ENCODE peak calls at places on chromosomes 13 and 19, in four cellular contexts. X is choroid plexus epithelial cell, Q is IMR-90, J is astrocyte of the spinal cord. N is an unnamed sample.

GRCh38 chr19:29277107-29277506 is 64.2 kb upstream of the UQCRFS1 start:
- DNase-seq in Q (no peak), X (no peak), J (no peak), N (peak; percentile 19)

GRCh38 chr13:105410602-105411001 is 1124.9 kb downstream of the EFNB2 start:
- DNase-seq in J (no peak), X (peak; percentile 67), Q (peak; percentile 12), N (peak; percentile 73)

GRCh38 chr13:95588721-95589120 is 36.2 kb downstream of the CLDN10 start:
- DNase-seq in Q (peak; percentile 60), X (peak; percentile 30), J (peak; percentile 34), N (no peak)

GRCh38 chr19:7963566-7963965 is 20.1 kb upstream of the TIMM44 start:
- DNase-seq in Q (no peak), X (no peak), J (no peak), N (no peak)

GRCh38 chr19:54179921-54180452 is 7.0 kb upstream of the TMC4 start:
- DNase-seq in X (peak; percentile 88), J (peak; percentile 84), Q (peak; percentile 60), N (peak; percentile 74)

GRCh38 chr19:33871605-33872004 is 74.9 kb downstream of the KCTD15 start:
- DNase-seq in J (no peak), X (no peak), Q (no peak), N (no peak)

GRCh38 chr13:26465954-26466353 is 91.5 kb upstream of the WASF3 start:
- DNase-seq in X (no peak), Q (no peak), J (no peak), N (no peak)

GRCh38 chr13:47241446-47241845 is 344.6 kb upstream of the HTR2A start:
- DNase-seq in Q (no peak), J (no peak), X (no peak), N (no peak)

GRCh38 chr19:15248648-15249559 is 16.7 kb upstream of the EPHX3 start:
- DNase-seq in Q (peak; percentile 91), X (peak; percentile 92), J (peak; percentile 94), N (peak; percentile 77)

GRCh38 chr13:114166381-114167131 is 12.5 kb upstream of the CFAP97D2 start:
- DNase-seq in X (no peak), J (no peak), Q (no peak), N (peak; percentile 47)

GRCh38 chr19:8610041-8610927 is at the start of gene ADAMTS10:
- DNase-seq in J (peak; percentile 59), X (peak; percentile 52), Q (peak; percentile 43), N (no peak)

GRCh38 chr13:75760182-75760981 is 124.3 kb downstream of the LMO7 start:
- DNase-seq in X (peak; percentile 45), Q (peak; percentile 33), J (no peak), N (peak; percentile 83)

GRCh38 chr19:6213266-6213595 is 66.5 kb downstream of the MLLT1 start:
- DNase-seq in X (no peak), J (no peak), Q (no peak), N (no peak)

GRCh38 chr13:51286135-51287002 is 53.1 kb upstream of the SERPINE3 start:
- DNase-seq in J (peak; percentile 67), Q (peak; percentile 43), X (peak; percentile 79), N (peak; percentile 86)

GRCh38 chr13:80313668-80314278 is 27.2 kb downstream of the SPRY2 start:
- DNase-seq in X (no peak), J (no peak), Q (peak; percentile 12), N (no peak)

GRCh38 chr19:11304936-11305335 is 9.0 kb downstream of the TSPAN16 start:
- DNase-seq in J (no peak), X (no peak), Q (no peak), N (no peak)

GRCh38 chr19:10339380-10339960 is at the start of gene ICAM3:
- DNase-seq in Q (no peak), X (no peak), J (no peak), N (peak; percentile 36)

GRCh38 chr13:24341439-24341838 is 32.1 kb downstream of the C1QTNF9 start:
- DNase-seq in Q (peak; percentile 46), X (no peak), J (peak; percentile 2), N (no peak)

GRCh38 chr13:100130092-100130491 is 41.2 kb downstream of the PCCA start:
- DNase-seq in X (no peak), Q (no peak), J (peak; percentile 17), N (no peak)

GRCh38 chr13:34376483-34376882 is 558.5 kb downstream of the RFC3 start:
- DNase-seq in Q (no peak), J (no peak), X (no peak), N (no peak)

GRCh38 chr19:32373614-32374295 is 28.3 kb downstream of the ZNF507 start:
- DNase-seq in X (peak; percentile 99), J (peak; percentile 98), Q (peak; percentile 100), N (no peak)

GRCh38 chr19:12840091-12841079 is 2.1 kb downstream of the MAST1 start:
- DNase-seq in J (peak; percentile 39), Q (peak; percentile 63), X (peak; percentile 69), N (peak; percentile 87)

GRCh38 chr19:58364127-58364526 is 1.6 kb upstream of the ZNF497 start:
- DNase-seq in Q (no peak), J (no peak), X (no peak), N (no peak)

GRCh38 chr19:23762884-23763711 is 4.4 kb upstream of the ZNF681 start:
- DNase-seq in X (peak; percentile 71), Q (peak; percentile 13), J (peak; percentile 57), N (peak; percentile 93)

GRCh38 chr13:52599037-52599852 is 43.0 kb upstream of the HNRNPA1L2 start:
- DNase-seq in J (peak; percentile 82), Q (peak; percentile 71), X (peak; percentile 67), N (no peak)

GRCh38 chr19:1106841-1107654 is 3.3 kb downstream of the GPX4 start:
- DNase-seq in J (no peak), Q (peak; percentile 49), X (peak; percentile 84), N (no peak)

GRCh38 chr19:43809762-43810696 is 7.8 kb upstream of the LYPD5 start:
- DNase-seq in Q (peak; percentile 74), J (peak; percentile 67), X (peak; percentile 85), N (peak; percentile 16)

GRCh38 chr19:5141278-5141925 is 172.5 kb downstream of the KDM4B start:
- DNase-seq in Q (peak; percentile 45), J (peak; percentile 18), X (peak; percentile 35), N (peak; percentile 43)

GRCh38 chr19:1590641-1591397 is 1.8 kb downstream of the MBD3 start:
- DNase-seq in X (peak; percentile 40), J (peak; percentile 12), Q (no peak), N (no peak)

DNA sequence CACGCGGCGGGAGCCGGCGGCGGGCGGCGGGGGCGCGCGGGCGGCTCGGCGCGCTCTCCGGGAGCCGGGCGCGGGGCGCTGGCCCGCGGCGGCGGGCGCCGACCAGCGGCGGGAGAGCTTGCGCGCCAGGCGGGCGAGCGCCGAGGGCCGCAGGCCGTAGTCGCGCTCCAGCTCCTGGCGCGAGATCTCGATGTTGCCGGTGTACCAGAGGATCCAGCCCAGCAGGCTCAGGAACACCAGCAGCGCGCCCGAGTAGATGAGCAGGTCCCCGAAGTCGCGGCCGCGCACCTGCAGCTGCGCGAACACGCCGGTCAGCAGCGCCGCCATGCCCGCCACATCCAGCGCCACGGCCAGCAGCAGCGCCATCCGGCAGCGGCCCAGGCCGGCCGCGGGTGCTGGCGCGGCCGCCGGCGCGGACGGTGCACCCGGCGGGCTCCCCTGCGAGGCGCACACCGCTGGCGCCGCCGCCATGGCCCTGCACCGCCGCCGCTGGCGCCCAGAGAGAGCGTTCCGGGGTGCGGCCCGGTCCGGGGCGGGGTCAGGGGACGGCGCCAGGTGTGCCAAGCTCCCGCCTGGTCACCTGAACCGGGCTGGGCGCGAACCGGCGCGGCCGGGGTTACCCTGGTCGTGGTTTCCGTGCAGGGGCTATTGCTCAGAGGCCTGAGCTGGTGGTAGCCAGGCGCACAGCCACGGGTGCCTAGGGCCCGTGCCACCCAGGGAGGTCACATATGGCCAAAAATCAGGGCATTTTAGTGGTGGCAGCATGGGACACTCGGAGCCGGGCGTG is at the start of gene TMEM238:
- DNase-seq in X (peak; percentile 80), Q (peak; percentile 70), J (peak; percentile 68), N (peak; percentile 90)
- TF ChIP-seq CTCF in X (no peak), Q (peak; percentile 54), J (no peak), N (no peak)

GRCh38 chr13:28817204-28817603 is 2.9 kb upstream of the MTUS2 start:
- DNase-seq in X (no peak), J (no peak), Q (no peak), N (no peak)

GRCh38 chr13:28822161-28822560 is 2.0 kb downstream of the MTUS2 start:
- DNase-seq in J (no peak), Q (no peak), X (no peak), N (no peak)

GRCh38 chr13:28820099-28821051 is at the start of gene MTUS2:
- DNase-seq in Q (no peak), J (no peak), X (peak; percentile 8), N (no peak)

GRCh38 chr13:28819046-28819747 is 942 bp upstream of the MTUS2 start:
- DNase-seq in X (peak; percentile 37), Q (peak; percentile 12), J (peak; percentile 12), N (no peak)

DNA sequence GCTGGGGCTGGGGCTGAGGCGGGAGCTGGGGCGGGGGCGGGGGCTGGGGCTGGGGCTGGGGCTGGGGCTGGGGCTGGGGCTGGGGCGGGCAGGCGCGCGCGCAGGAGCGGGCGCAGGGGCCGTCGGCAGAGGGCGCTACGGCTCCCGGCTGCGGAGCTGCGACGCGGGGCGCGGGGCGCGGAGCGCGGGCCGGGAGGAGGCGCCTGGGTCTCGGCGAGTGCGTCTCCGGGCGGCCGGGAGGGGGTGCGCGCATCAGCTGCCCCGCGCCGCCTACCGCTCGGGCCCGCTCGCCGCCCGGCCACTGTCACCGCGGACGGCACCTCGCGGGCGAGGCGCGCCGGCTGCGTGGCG is 416 bp upstream of the MTUS2 start:
- DNase-seq in X (peak; percentile 55), J (no peak), Q (peak; percentile 32), N (no peak)
- H3K4me3 ChIP-seq in X (peak overlapping the region; percentile 32), J (no peak overlapping the region), Q (peak overlapping the region; percentile 47), N (no peak overlapping the region)

GRCh38 chr13:73717632-73718031 is 416.6 kb downstream of the KLF12 start:
- DNase-seq in X (peak; percentile 70), Q (peak; percentile 69), J (peak; percentile 64), N (no peak)
- TF ChIP-seq CTCF in X (no peak), Q (no peak), J (no peak), N (no peak)

GRCh38 chr19:41426116-41426841 is 895 bp downstream of the B3GNT8 start:
- DNase-seq in J (no peak), Q (no peak), X (no peak), N (no peak)

GRCh38 chr19:41425174-41426115 is 1.7 kb downstream of the B3GNT8 start:
- DNase-seq in X (no peak), Q (no peak), J (no peak), N (peak; percentile 55)

GRCh38 chr19:41428481-41428859 is 1.3 kb upstream of the B3GNT8 start:
- DNase-seq in J (no peak), X (no peak), Q (no peak), N (no peak)

GRCh38 chr19:41427647-41428480 is 690 bp upstream of the B3GNT8 start:
- DNase-seq in X (peak; percentile 22), Q (no peak), J (no peak), N (peak; percentile 55)

DNA sequence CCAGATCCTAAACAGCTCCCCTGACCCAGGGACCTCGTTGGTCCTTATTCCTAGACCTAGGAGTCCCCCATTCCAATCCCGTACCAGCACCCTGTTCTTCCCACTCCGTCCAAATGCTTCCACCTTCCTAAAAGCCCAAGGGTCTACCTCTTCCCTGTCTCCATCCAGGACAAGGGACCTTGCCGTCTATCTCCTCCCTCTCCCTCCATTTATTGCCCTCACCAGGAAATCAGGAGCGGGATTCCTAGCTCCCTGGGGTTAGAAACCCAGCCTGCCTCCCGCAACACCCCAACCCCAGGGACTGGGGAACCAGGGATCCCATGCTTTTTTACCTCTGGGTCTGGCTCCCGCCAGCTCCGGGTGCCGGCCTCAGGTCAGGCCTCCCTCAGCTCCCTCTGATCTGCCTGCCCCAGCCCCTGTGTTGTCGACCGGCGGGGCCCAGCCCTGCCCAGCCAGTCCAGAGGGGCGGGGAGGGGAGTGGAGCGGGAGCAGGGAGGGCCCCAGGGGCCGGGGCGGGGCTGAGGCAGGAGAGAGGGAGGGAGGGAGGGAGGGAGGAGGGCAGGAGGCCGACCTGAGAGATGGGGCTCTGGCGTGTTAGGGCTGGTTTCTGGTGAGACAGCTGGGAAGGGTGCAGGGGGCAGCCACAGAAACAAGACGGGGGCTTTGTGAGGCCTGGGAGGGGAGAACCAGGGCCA is at the start of gene B3GNT8:
- DNase-seq in Q (peak; percentile 34), J (peak; percentile 64), X (peak; percentile 70), N (peak; percentile 94)
- H3K4me3 ChIP-seq in Q (peak within 1 kb of the TSS; percentile 27), J (peak within 1 kb of the TSS; percentile 40), X (peak within 1 kb of the TSS; percentile 51), N (peak within 1 kb of the TSS; percentile 34)